ENCODE peak calls at places on chromosomes 13 and 19, in four cellular contexts. G is fibroblast of lung; O is colonic mucosa; Q is CD8-positive, alpha-beta T cell. Y is an unnamed sample.

GRCh38 chr13:85314686-85315085 is 484.5 kb downstream of the SLITRK6 start:
- DNase-seq in O (no peak), G (no peak), Q (no peak), Y (no peak)

GRCh38 chr19:41328818-41329220 is 18.8 kb downstream of the CCDC97 start:
- DNase-seq in Q (no peak), O (no peak), G (no peak), Y (no peak)

GRCh38 chr13:76637651-76638111 is 248.5 kb downstream of the KCTD12 start:
- DNase-seq in Q (no peak), O (no peak), G (peak; percentile 86), Y (no peak)

GRCh38 chr13:26022538-26023292 is 29.1 kb downstream of the SHISA2 start:
- DNase-seq in G (peak; percentile 77), O (no peak), Q (no peak), Y (peak; percentile 95)

GRCh38 chr13:48818495-48818961 is 157.2 kb upstream of the FNDC3A start:
- DNase-seq in O (no peak), G (peak; percentile 98), Q (no peak), Y (peak; percentile 63)

GRCh38 chr19:38290631-38291147 is 13.4 kb upstream of the C19orf33 start:
- DNase-seq in O (no peak), G (peak; percentile 91), Q (no peak), Y (peak; percentile 99)

GRCh38 chr13:26017932-26018690 is 33.7 kb downstream of the SHISA2 start:
- DNase-seq in G (no peak), Q (no peak), O (no peak), Y (no peak)

GRCh38 chr13:48859168-48860105 is 116.3 kb upstream of the FNDC3A start:
- DNase-seq in O (peak; percentile 57), G (no peak), Q (no peak), Y (no peak)

GRCh38 chr19:17685451-17686026 is 2.6 kb downstream of the UNC13A start:
- DNase-seq in O (no peak), G (no peak), Q (no peak), Y (no peak)

GRCh38 chr19:33890569-33890968 is 93.9 kb downstream of the KCTD15 start:
- DNase-seq in Q (no peak), G (no peak), O (no peak), Y (no peak)

GRCh38 chr13:99947666-99948065 is 23.9 kb downstream of the ZIC5 start:
- DNase-seq in O (no peak), G (no peak), Q (no peak), Y (no peak)

GRCh38 chr13:38535271-38535670 is 151.6 kb upstream of the FREM2 start:
- DNase-seq in G (no peak), O (no peak), Q (no peak), Y (no peak)

GRCh38 chr19:9156304-9156703 is 16.1 kb downstream of the ZNF317 start:
- DNase-seq in Q (no peak), O (no peak), G (no peak), Y (no peak)

GRCh38 chr19:9161427-9161826 is 17.4 kb upstream of the OR7D2 start:
- DNase-seq in Q (no peak), O (no peak), G (no peak), Y (no peak)

GRCh38 chr19:9165256-9165655 is 13.5 kb upstream of the OR7D2 start:
- DNase-seq in Q (no peak), O (no peak), G (no peak), Y (no peak)

GRCh38 chr19:9155591-9155990 is 15.4 kb downstream of the ZNF317 start:
- DNase-seq in Q (no peak), G (no peak), O (no peak), Y (no peak)

DNA sequence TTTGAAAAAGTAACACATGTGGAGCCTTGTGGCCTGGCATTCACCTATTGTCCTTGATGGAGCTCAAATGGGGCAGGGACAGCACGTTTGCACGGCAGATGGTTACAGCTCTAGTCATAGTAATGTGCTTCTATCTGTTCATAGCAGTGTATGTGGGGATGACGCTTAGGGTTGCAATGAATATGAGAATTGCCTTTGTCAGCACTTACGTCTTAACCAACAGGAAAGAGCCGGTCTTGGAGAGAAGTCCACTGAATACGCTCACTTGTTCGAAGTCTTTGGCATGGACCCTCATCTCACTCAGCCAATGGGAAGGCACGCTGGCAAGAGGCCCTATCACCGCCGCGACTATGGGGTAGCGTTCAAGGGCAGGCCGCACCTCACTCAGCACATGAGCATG is 18.9 kb upstream of the OR7D2 start:
- DNase-seq in O (no peak), G (no peak), Q (no peak), Y (no peak)
- H3K9me3 ChIP-seq in O (no peaks in the 10 kb centered on the region), G (peaks cover 14% of the 10 kb centered on the region), Q (peaks cover 16% of the 10 kb centered on the region), Y (peaks cover 60% of the 10 kb centered on the region)

DNA sequence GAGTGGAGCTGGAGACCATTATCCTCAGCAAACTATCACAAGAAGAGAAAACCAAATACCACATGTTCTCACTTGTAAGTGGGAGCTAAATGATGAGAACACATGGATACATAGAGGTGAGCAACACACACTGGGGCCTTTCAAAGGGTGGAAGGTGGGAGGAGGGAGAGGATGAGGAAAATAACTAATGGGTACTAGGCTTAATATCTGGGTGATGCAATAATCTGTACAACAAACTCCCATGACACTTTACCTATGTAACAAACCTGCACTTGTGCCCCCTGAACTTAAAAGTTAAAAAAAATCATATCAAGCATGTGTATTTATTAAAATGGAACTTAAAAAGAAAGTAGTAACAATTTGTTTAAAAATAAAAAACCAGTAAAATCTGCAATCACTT is 5.0 kb downstream of the SIGLEC14 start:
- DNase-seq in O (no peak), Q (no peak), G (no peak), Y (no peak)
- H3K27me3 ChIP-seq in O (no peaks in the 10 kb centered on the region), Q (no peaks in the 10 kb centered on the region), G (no peaks in the 10 kb centered on the region), Y (no peaks in the 10 kb centered on the region)

DNA sequence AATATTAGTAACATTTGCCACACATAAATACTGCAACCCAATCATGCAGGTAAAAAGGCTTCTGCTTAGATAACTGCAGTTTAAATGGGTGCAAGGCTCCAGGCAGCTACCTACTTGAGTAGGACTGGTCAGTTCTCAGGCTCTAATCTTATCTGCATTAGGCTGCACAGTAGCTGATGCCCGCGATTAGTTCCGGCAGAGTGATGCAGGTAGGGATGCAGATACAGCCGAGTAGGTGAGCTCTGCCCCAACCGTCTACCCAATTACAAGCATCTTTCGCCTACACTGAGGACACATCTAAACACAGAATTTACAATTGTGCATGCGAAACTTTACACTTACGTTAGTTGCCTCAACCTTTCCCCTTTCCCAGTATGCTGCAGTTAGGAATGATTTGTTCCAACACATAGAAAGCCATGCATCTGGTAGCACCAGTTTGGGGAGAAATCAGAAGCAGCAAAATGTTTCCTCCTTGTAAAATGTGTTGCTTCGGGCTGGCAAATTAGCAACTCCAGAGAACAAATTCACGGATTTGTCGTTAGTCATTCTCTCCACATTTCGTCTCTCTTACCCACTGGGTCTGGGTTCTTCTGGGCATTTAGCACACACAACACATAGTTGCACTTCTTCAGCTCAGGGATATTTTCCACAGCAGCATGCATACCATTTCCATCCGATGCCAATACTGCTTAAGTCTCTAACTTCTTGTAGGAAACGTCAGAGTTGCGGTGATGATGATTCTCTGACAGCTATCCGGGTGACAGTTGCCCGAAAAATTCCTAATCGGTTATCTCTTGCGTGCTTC is 496 bp downstream of the PCDH9 start:
- DNase-seq in Q (no peak), G (peak; percentile 20), O (no peak), Y (no peak)
- H3K9me3 ChIP-seq in Q (no peaks in the 10 kb centered on the region), G (no peaks in the 10 kb centered on the region), O (no peaks in the 10 kb centered on the region), Y (no peaks in the 10 kb centered on the region)

GRCh38 chr19:50565984-50566903 is 2.0 kb downstream of the LRRC4B start:
- DNase-seq in O (no peak), Q (no peak), G (no peak), Y (no peak)

GRCh38 chr19:50567052-50567841 is 988 bp downstream of the LRRC4B start:
- DNase-seq in Q (no peak), O (no peak), G (no peak), Y (no peak)

GRCh38 chr19:50569023-50569697 is 925 bp upstream of the LRRC4B start:
- DNase-seq in O (no peak), G (no peak), Q (no peak), Y (no peak)

GRCh38 chr19:50568321-50569022 is at the start of gene LRRC4B:
- DNase-seq in O (no peak), Q (no peak), G (no peak), Y (peak; percentile 20)

GRCh38 chr19:50567882-50568281 is 353 bp downstream of the LRRC4B start:
- DNase-seq in Q (no peak), O (no peak), G (no peak), Y (no peak)
- H3K27me3 ChIP-seq in Q (peaks cover 27% of the 10 kb centered on the region), O (peaks cover 9% of the 10 kb centered on the region), G (no peaks in the 10 kb centered on the region), Y (peaks cover 28% of the 10 kb centered on the region)

DNA sequence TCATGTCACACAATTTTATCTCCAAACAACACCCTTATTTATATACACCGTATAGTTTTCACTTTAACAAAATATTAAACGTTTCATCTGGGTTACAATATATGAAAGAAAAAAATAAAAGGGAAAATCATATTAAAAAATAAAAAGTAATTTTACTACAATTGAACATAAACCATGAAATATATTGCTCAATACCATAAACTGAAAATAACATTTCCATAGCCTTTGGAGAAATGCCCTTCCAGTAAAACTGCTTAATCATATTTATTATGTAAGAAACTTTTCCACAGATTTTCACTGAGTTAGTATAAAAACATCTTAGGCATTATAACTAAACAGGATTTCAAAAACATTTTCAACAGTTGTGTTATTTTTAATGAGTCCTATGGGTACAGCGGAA is 1.5 kb upstream of the ZNF347 start:
- DNase-seq in G (no peak), O (no peak), Q (no peak), Y (no peak)
- H3K9me3 ChIP-seq in G (no peaks in the 10 kb centered on the region), O (peaks cover 4% of the 10 kb centered on the region), Q (peaks cover 16% of the 10 kb centered on the region), Y (peaks cover 33% of the 10 kb centered on the region)

DNA sequence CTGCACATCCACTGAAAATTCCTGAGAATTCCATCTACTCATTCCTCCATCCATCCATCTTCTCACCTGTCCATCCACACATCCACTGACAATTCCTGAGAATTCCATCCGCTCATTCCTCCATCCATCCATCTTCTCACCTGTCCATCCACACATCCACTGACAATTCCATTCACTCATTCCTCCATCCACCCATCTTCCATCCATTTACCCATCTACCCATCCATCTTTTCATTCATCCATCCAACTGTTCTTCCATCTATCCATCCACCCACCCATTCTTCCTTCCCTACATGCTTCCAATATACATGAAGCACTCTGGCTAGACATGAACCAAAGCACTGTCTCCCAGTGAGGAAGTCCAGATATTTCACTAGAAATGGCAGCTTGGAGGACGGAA is 15.6 kb downstream of the TRPM4 start:
- DNase-seq in O (no peak), Q (no peak), G (no peak), Y (no peak)
- H3K27me3 ChIP-seq in O (no peaks in the 10 kb centered on the region), Q (no peaks in the 10 kb centered on the region), G (no peaks in the 10 kb centered on the region), Y (no peaks in the 10 kb centered on the region)

DNA sequence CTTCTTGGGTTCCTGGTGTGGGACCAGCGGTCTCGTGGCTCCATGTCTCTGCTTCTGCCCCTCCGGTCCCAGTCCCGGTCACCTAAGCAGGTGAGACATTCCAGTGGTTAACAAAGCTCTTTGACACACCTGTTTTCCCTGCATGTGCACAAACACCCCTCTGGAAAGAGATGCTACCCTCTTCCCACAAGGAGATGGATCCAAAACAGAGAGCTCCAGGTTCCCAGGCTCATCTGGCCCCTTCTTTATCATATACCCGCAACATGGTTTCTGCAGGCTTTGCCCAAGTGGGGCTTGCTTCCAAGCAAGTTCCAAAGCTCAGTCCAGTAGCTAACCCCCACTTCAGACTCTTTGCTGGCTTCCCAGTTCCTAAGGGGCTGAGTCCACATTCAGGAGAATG is 17.8 kb downstream of the PEG3 start:
- DNase-seq in O (no peak), G (no peak), Q (no peak), Y (no peak)
- H3K9me3 ChIP-seq in O (no peaks in the 10 kb centered on the region), G (no peaks in the 10 kb centered on the region), Q (no peaks in the 10 kb centered on the region), Y (peaks cover 5% of the 10 kb centered on the region)

GRCh38 chr19:27767234-27767633 is 1445.7 kb downstream of the UQCRFS1 start:
- DNase-seq in O (no peak), Q (no peak), G (no peak), Y (no peak)
- H3K27me3 ChIP-seq in O (no peaks in the 10 kb centered on the region), Q (no peaks in the 10 kb centered on the region), G (no peaks in the 10 kb centered on the region), Y (no peaks in the 10 kb centered on the region)

GRCh38 chr13:19059016-19059780 is 122.4 kb downstream of the TUBA3C start:
- DNase-seq in Q (no peak), O (no peak), G (no peak), Y (no peak)
- H3K9me3 ChIP-seq in Q (no peaks in the 10 kb centered on the region), O (no peaks in the 10 kb centered on the region), G (no peaks in the 10 kb centered on the region), Y (no peaks in the 10 kb centered on the region)